ENCODE peak calls at places on chromosomes 5 and 9, in five cellular contexts. N, R, U, K and X are unnamed samples.

GRCh38 chr5:92838253-92838652 is 742.8 kb downstream of the NR2F1-AS1 start:
- DNase-seq in N (no peak), R (no peak), U (no peak), K (no peak), X (no peak)

GRCh38 chr5:155631116-155631515 is 617.6 kb downstream of the KIF4B start:
- DNase-seq in N (no peak), R (no peak), U (no peak), K (peak; percentile 62), X (no peak)

GRCh38 chr5:84255318-84255717 is 129.4 kb downstream of the EDIL3 start:
- DNase-seq in N (no peak), R (no peak), U (no peak), K (peak; percentile 35), X (no peak)

GRCh38 chr9:14372437-14373318 is 58.7 kb upstream of the NFIB start:
- DNase-seq in N (peak; percentile 33), R (peak; percentile 66), U (peak; percentile 67), K (peak; percentile 84), X (peak; percentile 63)

GRCh38 chr5:58921106-58921505 is 338.2 kb downstream of the RAB3C start:
- DNase-seq in N (no peak), R (no peak), U (no peak), K (peak; percentile 43), X (no peak)

GRCh38 chr9:3903906-3904305 is 378.1 kb upstream of the RFX3 start:
- DNase-seq in N (no peak), R (no peak), U (no peak), K (no peak), X (no peak)

GRCh38 chr9:135734616-135735144 is 32.7 kb downstream of the KCNT1 start:
- DNase-seq in N (no peak), R (no peak), U (no peak), K (no peak), X (no peak)

GRCh38 chr5:176995896-176996767 is 10.4 kb downstream of the UIMC1 start:
- DNase-seq in N (no peak), R (no peak), U (peak; percentile 61), K (peak; percentile 72), X (no peak)

GRCh38 chr9:129544766-129545165 is 76.1 kb downstream of the C9orf50 start:
- DNase-seq in N (no peak), R (no peak), U (peak; percentile 57), K (peak; percentile 71), X (no peak)

GRCh38 chr5:98474802-98475201 is 298.7 kb upstream of the RGMB start:
- DNase-seq in N (no peak), R (no peak), U (peak; percentile 59), K (no peak), X (no peak)

GRCh38 chr9:90098456-90098855 is 493.6 kb downstream of the GADD45G start:
- DNase-seq in N (no peak), R (no peak), U (no peak), K (no peak), X (no peak)

GRCh38 chr5:150085191-150085912 is 1.0 kb downstream of the CSF1R start:
- DNase-seq in N (no peak), R (no peak), U (no peak), K (no peak), X (no peak)

GRCh38 chr9:93673844-93674334 is 97.5 kb downstream of the PHF2 start:
- DNase-seq in N (no peak), R (no peak), U (no peak), K (no peak), X (peak; percentile 3)

GRCh38 chr5:79200573-79201183 is 35.3 kb upstream of the JMY start:
- DNase-seq in N (no peak), R (no peak), U (no peak), K (no peak), X (peak; percentile 63)

GRCh38 chr9:123954921-123955320 is 25.0 kb upstream of the DENND1A start:
- DNase-seq in N (no peak), R (no peak), U (peak; percentile 51), K (no peak), X (no peak)

GRCh38 chr9:90632680-90633207 is 9.9 kb downstream of the DIRAS2 start:
- DNase-seq in N (no peak), R (no peak), U (no peak), K (no peak), X (no peak)

GRCh38 chr9:126546036-126546435 is 67.7 kb upstream of the LMX1B start:
- DNase-seq in N (no peak), R (no peak), U (no peak), K (no peak), X (no peak)

GRCh38 chr9:29322240-29322639 is 1749.0 kb upstream of the C9orf72 start:
- DNase-seq in N (no peak), R (no peak), U (no peak), K (no peak), X (no peak)

GRCh38 chr5:113060410-113061025 is 83.9 kb downstream of the DCP2 start:
- DNase-seq in N (no peak), R (no peak), U (no peak), K (no peak), X (no peak)

GRCh38 chr5:80698369-80698768 is 43.6 kb upstream of the DHFR start:
- DNase-seq in N (no peak), R (no peak), U (no peak), K (no peak), X (no peak)

GRCh38 chr5:135944967-135945560 is 9.7 kb downstream of the LECT2 start:
- DNase-seq in N (no peak), R (peak; percentile 72), U (peak; percentile 56), K (peak; percentile 78), X (peak; percentile 65)

GRCh38 chr5:172525633-172526360 is 71.5 kb upstream of the SH3PXD2B start:
- DNase-seq in N (no peak), R (no peak), U (no peak), K (no peak), X (no peak)

GRCh38 chr9:38153152-38153909 is 84.3 kb upstream of the SHB start:
- DNase-seq in N (no peak), R (no peak), U (no peak), K (no peak), X (no peak)

GRCh38 chr5:122149691-122150090 is 20.3 kb downstream of the ZNF474 start:
- DNase-seq in N (no peak), R (no peak), U (no peak), K (no peak), X (no peak)

GRCh38 chr9:33082538-33083326 is 6.3 kb upstream of the SMU1 start:
- DNase-seq in N (no peak), R (no peak), U (no peak), K (peak; percentile 43), X (no peak)

GRCh38 chr9:744790-745456 is 96.6 kb upstream of the DMRT1 start:
- DNase-seq in N (peak; percentile 83), R (no peak), U (no peak), K (no peak), X (no peak)

GRCh38 chr5:60668715-60669304 is 31.2 kb downstream of the DEPDC1B start:
- DNase-seq in N (no peak), R (no peak), U (no peak), K (peak; percentile 13), X (no peak)

GRCh38 chr5:91487420-91487819 is 104.3 kb upstream of the ARRDC3 start:
- DNase-seq in N (no peak), R (no peak), U (no peak), K (no peak), X (peak; percentile 21)

GRCh38 chr9:9750719-9751118 is 862.1 kb downstream of the PTPRD start:
- DNase-seq in N (no peak), R (no peak), U (no peak), K (no peak), X (no peak)

GRCh38 chr9:134644715-134645606 is 3.4 kb downstream of the COL5A1 start:
- DNase-seq in N (peak; percentile 77), R (peak; percentile 99), U (peak; percentile 96), K (peak; percentile 98), X (no peak)

GRCh38 chr9:134641989-134642384 is 384 bp downstream of the COL5A1 start:
- DNase-seq in N (no peak), R (no peak), U (no peak), K (no peak), X (no peak)

GRCh38 chr9:134642385-134643181 is 980 bp downstream of the COL5A1 start:
- DNase-seq in N (peak; percentile 75), R (peak; percentile 81), U (peak; percentile 90), K (peak; percentile 85), X (no peak)

GRCh38 chr9:134641173-134641985 is at the start of gene COL5A1:
- DNase-seq in N (peak; percentile 91), R (no peak), U (peak; percentile 96), K (peak; percentile 92), X (no peak)

DNA sequence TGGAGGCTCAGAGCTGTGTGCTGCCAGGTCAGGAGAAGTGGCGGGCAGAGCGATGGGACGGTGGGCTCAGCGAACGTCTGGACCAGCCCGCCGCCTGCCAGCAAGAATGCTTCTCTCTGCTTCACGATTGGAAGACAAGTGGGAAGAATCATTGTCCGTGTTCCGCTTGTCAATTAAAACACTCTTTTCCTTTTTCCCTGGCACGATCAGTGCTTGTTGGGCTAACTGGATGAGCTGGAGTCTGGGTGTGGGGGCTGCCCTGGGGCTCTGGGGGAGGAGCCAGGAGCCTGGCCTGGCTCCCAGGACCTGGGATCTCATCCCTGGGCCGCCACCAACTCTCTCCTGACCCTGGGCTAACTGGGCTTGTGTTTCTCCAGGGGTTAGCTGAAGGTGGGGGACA is 1.7 kb downstream of the COL5A1 start:
- DNase-seq in N (peak; percentile 41), R (no peak), U (peak; percentile 59), K (peak; percentile 48), X (no peak)
- H3K4me3 ChIP-seq in N (peak overlapping the region; percentile 64), R (peak overlapping the region; percentile 52), U (peak overlapping the region; percentile 74), K (peak overlapping the region; percentile 55), X (no peak overlapping the region)

GRCh38 chr9:70409280-70409679 is 5.2 kb downstream of the KLF9 start:
- DNase-seq in N (no peak), R (no peak), U (no peak), K (no peak), X (no peak)
- H3K4me3 ChIP-seq in N (peak overlapping the region; percentile 84), R (no peak overlapping the region), U (no peak overlapping the region), K (no peak overlapping the region), X (no peak overlapping the region)

GRCh38 chr5:75512383-75513074 is 838 bp downstream of the POLK start:
- DNase-seq in N (no peak), R (no peak), U (no peak), K (peak; percentile 6), X (no peak)
- H3K4me3 ChIP-seq in N (peak overlapping the region; percentile 86), R (peak overlapping the region; percentile 72), U (peak overlapping the region; percentile 88), K (peak overlapping the region; percentile 49), X (peak overlapping the region; percentile 81)

GRCh38 chr9:36276254-36276653 is 18.0 kb upstream of the GNE start:
- DNase-seq in N (no peak), R (no peak), U (no peak), K (no peak), X (no peak)
- H3K4me3 ChIP-seq in N (no peak overlapping the region), R (peak overlapping the region; percentile 25), U (peak overlapping the region; percentile 26), K (peak overlapping the region; percentile 52), X (no peak overlapping the region)

DNA sequence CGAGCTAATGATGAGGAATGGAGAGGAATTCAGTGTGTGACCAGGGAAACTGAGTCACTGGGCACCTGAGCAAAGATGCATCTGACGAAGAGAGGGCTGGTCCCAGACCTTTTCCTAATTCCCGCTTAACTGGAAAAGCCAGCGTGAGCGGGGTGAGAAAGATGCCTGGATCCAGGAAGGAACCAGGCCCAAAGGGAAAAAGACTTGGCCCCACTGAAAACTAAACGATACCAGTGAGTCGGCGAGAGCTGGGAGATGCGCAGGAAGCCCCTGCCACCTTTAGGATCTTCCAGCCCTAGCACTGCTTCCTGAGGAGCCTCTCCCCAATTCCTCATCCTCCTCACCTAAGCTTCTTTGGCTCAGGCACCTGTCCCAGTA is 499 bp upstream of the FCHSD1 start:
- DNase-seq in N (no peak), R (no peak), U (no peak), K (no peak), X (no peak)
- H3K4me3 ChIP-seq in N (peak overlapping the region; percentile 70), R (peak overlapping the region; percentile 63), U (peak overlapping the region; percentile 88), K (peak overlapping the region; percentile 54), X (peak overlapping the region; percentile 66)